ENCODE peak calls at places on chromosomes 1 and 21, in four cellular contexts. One of them, this sample, is unnamed.

GRCh38 chr1:203361843-203362524 is 11.1 kb upstream of the FMOD start:
- DNase-seq in tibial nerve: no peak
- DNase-seq in effector memory CD4-positive, alpha-beta T cell: no peak
- DNase-seq in adrenal gland: no peak
- DNase-seq in this sample: no peak

GRCh38 chr1:49424782-49425181 is 599.0 kb downstream of the AGBL4 start:
- DNase-seq in effector memory CD4-positive, alpha-beta T cell: no peak
- DNase-seq in adrenal gland: no peak
- DNase-seq in tibial nerve: no peak
- DNase-seq in this sample: peak

GRCh38 chr1:247385283-247385682 is 30.7 kb upstream of the NLRP3 start:
- DNase-seq in tibial nerve: no peak
- DNase-seq in adrenal gland: no peak
- DNase-seq in effector memory CD4-positive, alpha-beta T cell: no peak
- DNase-seq in this sample: no peak

GRCh38 chr1:120178799-120179419 is 2.6 kb upstream of the SEC22B start:
- DNase-seq in tibial nerve: no peak
- DNase-seq in effector memory CD4-positive, alpha-beta T cell: no peak
- DNase-seq in adrenal gland: no peak
- DNase-seq in this sample: no peak

GRCh38 chr1:57850572-57850971 is 426.7 kb upstream of the DAB1 start:
- DNase-seq in adrenal gland: no peak
- DNase-seq in tibial nerve: no peak
- DNase-seq in effector memory CD4-positive, alpha-beta T cell: no peak
- DNase-seq in this sample: no peak

GRCh38 chr1:46687095-46687659 is 15.5 kb downstream of the TEX38 start:
- DNase-seq in tibial nerve: peak
- DNase-seq in adrenal gland: peak
- DNase-seq in effector memory CD4-positive, alpha-beta T cell: no peak
- DNase-seq in this sample: peak

GRCh38 chr1:12709696-12710095 is 6.2 kb upstream of the AADACL3 start:
- DNase-seq in effector memory CD4-positive, alpha-beta T cell: no peak
- DNase-seq in adrenal gland: no peak
- DNase-seq in tibial nerve: no peak
- DNase-seq in this sample: no peak

GRCh38 chr1:198179556-198179981 is 22.8 kb downstream of the NEK7 start:
- DNase-seq in adrenal gland: no peak
- DNase-seq in effector memory CD4-positive, alpha-beta T cell: no peak
- DNase-seq in tibial nerve: no peak
- DNase-seq in this sample: peak

GRCh38 chr1:24899581-24900485 is 30.2 kb downstream of the RUNX3 start:
- DNase-seq in tibial nerve: no peak
- DNase-seq in adrenal gland: peak
- DNase-seq in effector memory CD4-positive, alpha-beta T cell: no peak
- DNase-seq in this sample: no peak

GRCh38 chr21:41610042-41610839 is 102.3 kb upstream of the TMPRSS2 start:
- DNase-seq in effector memory CD4-positive, alpha-beta T cell: no peak
- DNase-seq in adrenal gland: peak
- DNase-seq in tibial nerve: no peak
- DNase-seq in this sample: peak

GRCh38 chr1:234775477-234776246 is 165.7 kb upstream of the IRF2BP2 start:
- DNase-seq in adrenal gland: peak
- DNase-seq in effector memory CD4-positive, alpha-beta T cell: no peak
- DNase-seq in tibial nerve: no peak
- DNase-seq in this sample: no peak

GRCh38 chr1:42484382-42484781 is 21.3 kb downstream of the CCDC30 start:
- DNase-seq in effector memory CD4-positive, alpha-beta T cell: no peak
- DNase-seq in adrenal gland: no peak
- DNase-seq in tibial nerve: no peak
- DNase-seq in this sample: peak

GRCh38 chr1:53728702-53729535 is 10.0 kb downstream of the GLIS1 start:
- DNase-seq in effector memory CD4-positive, alpha-beta T cell: no peak
- DNase-seq in tibial nerve: no peak
- DNase-seq in adrenal gland: no peak
- DNase-seq in this sample: peak

GRCh38 chr1:25500694-25501093 is 42.7 kb upstream of the LDLRAP1 start:
- DNase-seq in tibial nerve: no peak
- DNase-seq in adrenal gland: no peak
- DNase-seq in effector memory CD4-positive, alpha-beta T cell: no peak
- DNase-seq in this sample: no peak

GRCh38 chr1:171426645-171427044 is 58.7 kb upstream of the PRRC2C start:
- DNase-seq in adrenal gland: no peak
- DNase-seq in effector memory CD4-positive, alpha-beta T cell: no peak
- DNase-seq in tibial nerve: no peak
- DNase-seq in this sample: no peak

GRCh38 chr21:27713159-27714109 is 746.5 kb upstream of the ADAMTS5 start:
- DNase-seq in effector memory CD4-positive, alpha-beta T cell: no peak
- DNase-seq in tibial nerve: no peak
- DNase-seq in adrenal gland: no peak
- DNase-seq in this sample: no peak

GRCh38 chr1:157139125-157139524 is 930 bp upstream of the ETV3 start:
- DNase-seq in tibial nerve: no peak
- DNase-seq in effector memory CD4-positive, alpha-beta T cell: no peak
- DNase-seq in adrenal gland: no peak
- DNase-seq in this sample: no peak

GRCh38 chr1:170768929-170769328 is 105.0 kb downstream of the PRRX1 start:
- DNase-seq in adrenal gland: no peak
- DNase-seq in effector memory CD4-positive, alpha-beta T cell: no peak
- DNase-seq in tibial nerve: no peak
- DNase-seq in this sample: no peak

GRCh38 chr1:67818725-67819301 is 14.5 kb downstream of the GNG12 start:
- DNase-seq in effector memory CD4-positive, alpha-beta T cell: no peak
- DNase-seq in tibial nerve: no peak
- DNase-seq in adrenal gland: no peak
- DNase-seq in this sample: no peak

GRCh38 chr21:35011681-35012080 is 37.4 kb downstream of the RUNX1 start:
- DNase-seq in effector memory CD4-positive, alpha-beta T cell: no peak
- DNase-seq in tibial nerve: no peak
- DNase-seq in adrenal gland: no peak
- DNase-seq in this sample: peak

GRCh38 chr1:230950404-230950803 is 28.3 kb downstream of the TTC13 start:
- DNase-seq in tibial nerve: no peak
- DNase-seq in adrenal gland: no peak
- DNase-seq in effector memory CD4-positive, alpha-beta T cell: no peak
- DNase-seq in this sample: no peak

GRCh38 chr1:107076846-107077245 is 20.4 kb downstream of the PRMT6 start:
- DNase-seq in adrenal gland: no peak
- DNase-seq in tibial nerve: no peak
- DNase-seq in effector memory CD4-positive, alpha-beta T cell: no peak
- DNase-seq in this sample: peak

GRCh38 chr1:53411541-53412152 is 47.6 kb upstream of the DMRTB1 start:
- DNase-seq in adrenal gland: no peak
- DNase-seq in tibial nerve: no peak
- DNase-seq in effector memory CD4-positive, alpha-beta T cell: no peak
- DNase-seq in this sample: no peak

DNA sequence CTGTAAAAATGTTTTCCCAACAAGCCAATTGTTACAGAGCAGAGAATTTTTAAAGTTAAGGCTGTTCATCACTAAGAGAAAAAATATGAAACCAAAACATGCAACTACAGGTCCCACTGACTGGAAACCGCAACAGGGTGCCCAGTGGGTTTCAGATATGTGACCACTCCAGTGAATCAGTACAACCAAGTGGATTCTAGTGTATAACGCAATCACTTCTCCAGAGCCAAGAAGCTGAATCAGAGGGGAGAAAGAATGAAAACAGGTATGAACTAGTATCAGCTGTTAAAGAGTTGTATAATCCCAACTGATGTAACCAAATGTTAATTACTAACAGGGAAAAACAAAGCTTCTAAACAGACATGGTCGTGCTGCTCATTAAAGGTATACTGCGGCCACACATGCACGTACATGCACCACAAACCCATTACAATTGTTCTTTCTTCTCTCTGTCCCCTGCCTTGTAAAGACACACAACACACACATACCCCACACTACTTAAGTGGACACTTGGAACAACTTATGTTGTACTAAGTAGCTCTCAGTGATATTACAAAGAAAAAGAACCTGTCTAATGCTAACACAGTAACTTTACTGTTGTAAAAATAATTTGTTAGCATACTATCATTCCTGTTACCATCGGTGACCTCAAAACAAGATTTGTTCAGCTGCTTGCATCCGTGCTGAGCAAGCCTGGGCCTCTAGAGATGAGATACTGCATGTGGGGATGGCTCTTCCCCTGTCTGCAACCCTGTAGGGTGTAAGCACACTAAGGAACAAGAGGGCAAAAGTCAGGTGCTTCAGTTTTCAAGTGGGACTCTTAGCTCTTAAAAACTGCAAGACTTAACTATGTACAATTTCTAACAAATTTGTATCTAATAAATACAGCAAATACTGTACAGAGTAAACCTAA is 74.2 kb downstream of the PTPN14 start:
- DNase-seq in tibial nerve: no peak
- DNase-seq in adrenal gland: no peak
- DNase-seq in effector memory CD4-positive, alpha-beta T cell: no peak
- DNase-seq in this sample: peak
- H3K4me3 ChIP-seq in tibial nerve: no peak
- H3K4me3 ChIP-seq in adrenal gland: no peak
- H3K4me3 ChIP-seq in effector memory CD4-positive, alpha-beta T cell: no peak
- H3K4me3 ChIP-seq in this sample: no peak

DNA sequence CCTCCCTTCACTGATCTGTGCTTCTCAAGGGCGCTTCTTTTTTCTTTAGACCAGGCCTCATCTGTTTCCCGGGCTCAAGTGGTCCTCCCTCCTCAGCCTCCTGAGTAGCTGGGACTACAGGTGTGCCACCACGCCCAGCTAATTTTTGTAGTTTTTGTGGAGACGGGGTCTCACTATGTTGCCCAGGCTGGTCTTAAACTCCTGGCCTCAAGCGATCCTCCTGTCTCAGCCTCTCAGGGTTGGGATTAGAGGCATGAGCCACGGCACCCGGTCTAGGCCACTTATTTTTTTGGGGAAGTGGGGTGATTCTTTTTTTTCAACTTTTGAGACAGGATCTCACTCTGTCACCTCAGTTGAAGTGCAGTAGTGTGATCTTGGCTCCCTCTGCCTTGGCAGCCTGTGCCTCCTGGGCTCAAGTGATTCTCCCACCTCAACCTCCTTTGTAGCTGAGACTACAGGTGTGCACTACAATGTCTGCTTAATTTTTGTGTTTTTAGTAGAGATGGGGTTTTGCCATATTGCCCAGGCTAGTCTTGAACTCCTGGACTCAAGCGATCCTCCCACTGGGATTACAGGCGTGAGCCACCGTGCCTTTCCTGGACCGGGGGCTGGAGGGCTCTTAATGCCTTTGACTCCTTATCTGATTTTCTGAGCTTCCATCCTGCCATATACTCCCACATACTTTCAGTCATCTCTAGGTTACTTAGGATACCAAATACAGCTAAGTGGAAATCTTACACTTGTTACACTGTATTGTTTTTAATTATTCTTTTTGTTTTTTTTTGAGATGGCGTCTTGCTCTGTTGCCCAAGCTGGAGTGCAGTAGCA is 18.9 kb downstream of the MFAP2 start:
- DNase-seq in adrenal gland: no peak
- DNase-seq in effector memory CD4-positive, alpha-beta T cell: no peak
- DNase-seq in tibial nerve: no peak
- DNase-seq in this sample: no peak
- H3K4me3 ChIP-seq in adrenal gland: peak
- H3K4me3 ChIP-seq in effector memory CD4-positive, alpha-beta T cell: peak
- H3K4me3 ChIP-seq in tibial nerve: peak
- H3K4me3 ChIP-seq in this sample: peak

GRCh38 chr1:38004284-38005101 is 821 bp downstream of the FHL3 start:
- DNase-seq in adrenal gland: no peak
- DNase-seq in effector memory CD4-positive, alpha-beta T cell: no peak
- DNase-seq in tibial nerve: no peak
- DNase-seq in this sample: no peak

GRCh38 chr1:38005195-38006007 is at the start of gene FHL3:
- DNase-seq in tibial nerve: no peak
- DNase-seq in effector memory CD4-positive, alpha-beta T cell: peak
- DNase-seq in adrenal gland: no peak
- DNase-seq in this sample: peak

GRCh38 chr1:38003261-38004250 is 1.8 kb downstream of the FHL3 start:
- DNase-seq in tibial nerve: no peak
- DNase-seq in effector memory CD4-positive, alpha-beta T cell: no peak
- DNase-seq in adrenal gland: no peak
- DNase-seq in this sample: peak

GRCh38 chr1:38009088-38009840 is 3.3 kb upstream of the UTP11 start:
- DNase-seq in adrenal gland: no peak
- DNase-seq in tibial nerve: no peak
- DNase-seq in effector memory CD4-positive, alpha-beta T cell: no peak
- DNase-seq in this sample: peak

DNA sequence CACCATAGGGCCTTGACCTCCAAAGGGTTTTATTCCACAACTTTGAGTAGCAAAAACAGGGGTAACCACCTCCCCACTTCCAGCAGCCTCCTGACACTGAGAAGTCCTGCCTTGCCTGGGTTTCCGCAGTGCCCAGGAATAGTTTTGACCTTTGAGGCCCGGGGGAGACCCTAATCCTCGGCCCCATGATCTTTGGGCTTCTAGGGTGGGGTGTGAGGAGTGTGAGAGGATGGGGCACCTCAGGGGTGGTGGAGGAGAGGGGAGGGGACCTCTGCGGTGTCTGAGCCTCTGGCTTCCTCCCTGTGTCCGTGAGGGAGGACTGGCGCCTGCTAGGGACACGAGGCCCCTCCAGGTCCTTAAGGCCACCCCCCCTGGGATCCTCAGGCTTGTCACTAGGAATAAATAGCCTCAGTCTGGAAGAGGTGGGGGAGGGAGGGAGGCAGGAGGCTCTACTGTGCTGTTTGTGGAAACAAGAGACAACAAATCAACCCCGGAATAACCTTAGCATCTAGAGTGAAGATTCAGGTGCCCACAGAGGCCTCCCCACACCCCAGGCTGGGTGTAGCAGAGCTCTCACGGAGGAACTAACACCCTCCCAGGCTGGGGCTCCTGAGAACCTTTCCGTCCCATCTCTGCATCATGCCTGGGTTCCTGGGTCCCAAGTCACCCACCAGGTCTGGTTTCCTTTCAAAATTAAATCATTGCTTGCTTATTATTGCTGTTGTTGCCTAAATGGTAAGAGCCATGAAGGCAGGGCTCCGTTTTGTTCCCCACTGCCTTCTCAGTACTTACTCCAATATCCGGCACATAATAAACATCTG is 904 bp upstream of the FHL3 start:
- DNase-seq in effector memory CD4-positive, alpha-beta T cell: no peak
- DNase-seq in adrenal gland: no peak
- DNase-seq in tibial nerve: no peak
- DNase-seq in this sample: no peak
- H3K4me3 ChIP-seq in effector memory CD4-positive, alpha-beta T cell: no peak
- H3K4me3 ChIP-seq in adrenal gland: peak
- H3K4me3 ChIP-seq in tibial nerve: peak
- H3K4me3 ChIP-seq in this sample: no peak

GRCh38 chr1:109689844-109690405 is 2.3 kb downstream of the GSTM1 start:
- DNase-seq in effector memory CD4-positive, alpha-beta T cell: no peak
- DNase-seq in adrenal gland: no peak
- DNase-seq in tibial nerve: no peak
- DNase-seq in this sample: no peak

GRCh38 chr1:109691762-109692161 is 4.1 kb downstream of the GSTM1 start:
- DNase-seq in adrenal gland: no peak
- DNase-seq in tibial nerve: no peak
- DNase-seq in effector memory CD4-positive, alpha-beta T cell: no peak
- DNase-seq in this sample: no peak

GRCh38 chr1:109687641-109688499 is at the start of gene GSTM1:
- DNase-seq in tibial nerve: no peak
- DNase-seq in adrenal gland: no peak
- DNase-seq in effector memory CD4-positive, alpha-beta T cell: no peak
- DNase-seq in this sample: peak
- H3K4me3 ChIP-seq in tibial nerve: no peak
- H3K4me3 ChIP-seq in adrenal gland: peak
- H3K4me3 ChIP-seq in effector memory CD4-positive, alpha-beta T cell: peak
- H3K4me3 ChIP-seq in this sample: peak